ENCODE peak calls at places on chromosome 6, in five cellular contexts. C, Q, J, M and G are unnamed samples.

GRCh38 chr6:17877196-17877889 is 110.1 kb downstream of the KIF13A start:
- ATAC-seq in C (no peak), Q (no peak), J (no peak), M (no peak), G (no peak)

GRCh38 chr6:52995913-52996685 is 1.0 kb upstream of the GSTA4 start:
- ATAC-seq in M (no peak), J (peak; percentile 14), C (peak; percentile 19), Q (peak; percentile 5), G (no peak)

GRCh38 chr6:161341638-161342037 is 67.8 kb upstream of the AGPAT4 start:
- ATAC-seq in C (no peak), Q (no peak), J (no peak), M (no peak), G (no peak)

GRCh38 chr6:130848945-130849344 is 21.7 kb downstream of the SMLR1 start:
- ATAC-seq in Q (peak; percentile 45), J (no peak), C (peak; percentile 93), M (no peak), G (peak; percentile 73)

GRCh38 chr6:18595774-18596528 is 208.8 kb downstream of the RNF144B start:
- ATAC-seq in C (peak; percentile 51), Q (peak; percentile 93), M (peak; percentile 90), J (peak; percentile 85), G (no peak)

GRCh38 chr6:31004794-31005193 is 5.5 kb upstream of the MUC22 start:
- ATAC-seq in C (no peak), M (peak; percentile 7), Q (no peak), J (peak; percentile 6), G (no peak)

GRCh38 chr6:133447924-133448323 is 206.8 kb downstream of the EYA4 start:
- ATAC-seq in J (peak; percentile 41), C (no peak), M (no peak), Q (no peak), G (no peak)

GRCh38 chr6:130447374-130447773 is 81.6 kb downstream of the TMEM200A start:
- ATAC-seq in M (no peak), J (no peak), Q (no peak), C (no peak), G (no peak)

GRCh38 chr6:163983601-163984445 is 569.3 kb downstream of the QKI start:
- ATAC-seq in M (no peak), J (peak; percentile 82), C (no peak), Q (no peak), G (peak; percentile 26)

GRCh38 chr6:15341311-15341710 is 95.4 kb downstream of the JARID2 start:
- ATAC-seq in M (no peak), J (peak; percentile 80), Q (no peak), C (peak; percentile 39), G (no peak)

GRCh38 chr6:96760153-96760687 is 77.1 kb downstream of the GPR63 start:
- ATAC-seq in C (no peak), J (no peak), Q (no peak), M (no peak), G (no peak)

GRCh38 chr6:27795697-27796494 is 116.3 kb downstream of the OR2B2 start:
- ATAC-seq in Q (peak; percentile 60), C (peak; percentile 68), M (peak; percentile 77), J (peak; percentile 78), G (peak; percentile 69)